ENCODE peak calls at places on chromosomes 11 and 22, in five cellular contexts. W is A549, O is T follicular helper cell, Y is ovary, R is GM18507. J is an unnamed sample.
A peak's percentile ranks its signal among the peaks of the same experiment; 100 is the strongest.

GRCh38 chr11:123381817-123382554 is 48.1 kb upstream of the GRAMD1B start:
- DNase-seq in R (no peak), Y (no peak), O (no peak), W (no peak), J (no peak)

GRCh38 chr22:32918741-32919140 is 117.2 kb downstream of the TIMP3 start:
- DNase-seq in R (no peak), Y (no peak), O (no peak), W (no peak), J (no peak)

GRCh38 chr11:61102667-61103491 is 590 bp downstream of the CD5 start:
- DNase-seq in Y (peak; percentile 52), W (no peak), R (no peak), O (no peak), J (no peak)

GRCh38 chr11:12094872-12095800 is 15.3 kb upstream of the MICAL2 start:
- DNase-seq in R (no peak), Y (peak; percentile 61), O (no peak), W (no peak), J (no peak)

GRCh38 chr11:112316971-112317370 is 56.3 kb upstream of the PLET1 start:
- DNase-seq in Y (no peak), R (no peak), W (no peak), O (no peak), J (no peak)

GRCh38 chr11:57460017-57460755 is at the start of gene RTN4RL2:
- DNase-seq in Y (no peak), R (peak; percentile 57), W (peak; percentile 78), O (no peak), J (peak; percentile 23)

GRCh38 chr22:46370584-46371373 is 35.3 kb downstream of the TRMU start:
- DNase-seq in O (no peak), R (no peak), Y (no peak), W (no peak), J (no peak)

GRCh38 chr22:39773976-39774539 is 119.5 kb downstream of the ENTHD1 start:
- DNase-seq in W (no peak), R (peak; percentile 57), O (peak; percentile 1), Y (no peak), J (no peak)

GRCh38 chr22:38802671-38803121 is 8.8 kb upstream of the DNAL4 start:
- DNase-seq in W (peak; percentile 86), R (no peak), Y (peak; percentile 49), O (no peak), J (no peak)

GRCh38 chr11:129223701-129224149 is 31.6 kb upstream of the ARHGAP32 start:
- DNase-seq in O (no peak), Y (no peak), R (no peak), W (no peak), J (no peak)

GRCh38 chr11:74701351-74701750 is 29.9 kb downstream of the CHRDL2 start:
- DNase-seq in R (no peak), O (no peak), Y (no peak), W (peak; percentile 67), J (no peak)

GRCh38 chr11:59611570-59612565 is 3.7 kb downstream of the OSBP start:
- DNase-seq in O (no peak), Y (no peak), R (no peak), W (no peak), J (peak; percentile 3)

GRCh38 chr11:35619754-35620640 is 1.7 kb downstream of the FJX1 start:
- DNase-seq in O (no peak), W (peak; percentile 18), R (peak; percentile 4), Y (no peak), J (peak; percentile 22)

GRCh38 chr22:31248138-31248745 is 36.1 kb downstream of the LIMK2 start:
- DNase-seq in W (no peak), Y (peak; percentile 83), R (no peak), O (peak; percentile 60), J (no peak)

GRCh38 chr22:26576026-26576680 is 13.8 kb downstream of the TPST2 start:
- DNase-seq in W (no peak), Y (no peak), O (no peak), R (no peak), J (no peak)

GRCh38 chr11:118572914-118573550 is 823 bp downstream of the ARCN1 start:
- DNase-seq in W (peak; percentile 29), Y (no peak), R (no peak), O (no peak), J (no peak)

GRCh38 chr11:65797711-65798110 is 10.8 kb downstream of the OVOL1 start:
- DNase-seq in Y (no peak), O (no peak), W (no peak), R (no peak), J (no peak)

GRCh38 chr22:40193429-40194421 is 16.0 kb downstream of the TNRC6B start:
- DNase-seq in W (peak; percentile 29), Y (no peak), R (no peak), O (no peak), J (no peak)

GRCh38 chr11:7484645-7485044 is 661 bp upstream of the OLFML1 start:
- DNase-seq in R (no peak), W (no peak), O (no peak), Y (no peak), J (no peak)

GRCh38 chr11:10324474-10324873 is 19.6 kb downstream of the ADM start:
- DNase-seq in R (no peak), O (no peak), Y (no peak), W (no peak), J (no peak)

GRCh38 chr11:70298243-70298915 is 27.9 kb downstream of the PPFIA1 start:
- DNase-seq in R (no peak), W (no peak), Y (no peak), O (no peak), J (no peak)

GRCh38 chr11:121464352-121464946 is 11.7 kb upstream of the SORL1-AS1 start:
- DNase-seq in Y (peak; percentile 64), W (peak; percentile 49), R (no peak), O (peak; percentile 54), J (no peak)

GRCh38 chr11:62933285-62933684 is 12.1 kb upstream of the CHRM1 start:
- DNase-seq in O (no peak), Y (no peak), R (no peak), W (no peak), J (no peak)

GRCh38 chr11:3122775-3123201 is 42.3 kb downstream of the OSBPL5 start:
- DNase-seq in R (no peak), Y (peak; percentile 38), W (no peak), O (no peak), J (no peak)

GRCh38 chr11:100562102-100562501 is 125.0 kb upstream of the ARHGAP42 start:
- DNase-seq in O (no peak), Y (no peak), R (no peak), W (no peak), J (no peak)

GRCh38 chr11:17877886-17878285 is 135.0 kb downstream of the SERGEF start:
- DNase-seq in R (no peak), W (no peak), Y (no peak), O (no peak), J (no peak)

GRCh38 chr11:3808846-3809623 is 675 bp downstream of the PGAP2 start:
- DNase-seq in Y (no peak), R (peak; percentile 51), W (peak; percentile 81), O (no peak), J (peak; percentile 21)

GRCh38 chr11:42524534-42525227 is 787.1 kb upstream of the API5 start:
- DNase-seq in O (no peak), R (peak; percentile 1), Y (peak; percentile 26), W (peak; percentile 48), J (peak; percentile 16)

GRCh38 chr11:61736310-61736709 is 16.1 kb upstream of the MYRF start:
- DNase-seq in W (no peak), R (no peak), Y (no peak), O (no peak), J (no peak)

GRCh38 chr11:118908264-118908663 is 17.5 kb downstream of the BCL9L start:
- DNase-seq in O (no peak), W (no peak), R (no peak), Y (no peak), J (no peak)